ENCODE peak calls at places on chromosomes 6 and 20, in eight cellular contexts. R is cardiac muscle cell; G is CD4-positive, CD25-positive, alpha-beta regulatory T cell; Z is heart left ventricle; T is OCI-LY7; X is suprapubic skin; U is Peyer's patch; D is SK-N-SH. M is an unnamed sample.

GRCh38 chr6:134152767-134153485 is 100.5 kb upstream of the SLC2A12 start:
- DNase-seq in G (no peak), D (no peak), X (no peak), R (peak; percentile 46), U (no peak), Z (no peak), T (no peak), M (no peak)

GRCh38 chr6:69894578-69895347 is 28.4 kb downstream of the COL19A1 start:
- DNase-seq in D (no peak), T (no peak), U (no peak), Z (no peak), X (no peak), R (no peak), G (no peak), M (no peak)

GRCh38 chr6:119308994-119309657 is 40.4 kb downstream of the MAN1A1 start:
- DNase-seq in R (no peak), D (no peak), U (no peak), Z (no peak), T (no peak), G (no peak), X (no peak), M (no peak)

GRCh38 chr20:6663104-6663503 is 104.4 kb upstream of the BMP2 start:
- DNase-seq in Z (no peak), T (no peak), R (no peak), U (no peak), D (no peak), G (no peak), X (no peak), M (no peak)

GRCh38 chr6:156804402-156804801 is 27.2 kb downstream of the ARID1B start:
- DNase-seq in T (no peak), R (no peak), Z (no peak), G (no peak), X (no peak), U (no peak), D (no peak), M (no peak)

GRCh38 chr20:61668771-61669503 is 396.7 kb downstream of the TAF4 start:
- DNase-seq in U (no peak), D (no peak), T (no peak), R (no peak), Z (no peak), X (no peak), G (no peak), M (no peak)

GRCh38 chr6:130367767-130368166 is 1.9 kb downstream of the TMEM200A start:
- DNase-seq in G (no peak), R (no peak), U (no peak), Z (no peak), T (no peak), X (no peak), D (no peak), M (no peak)

GRCh38 chr6:133951881-133952814 is 876 bp upstream of the TBPL1 start:
- DNase-seq in Z (peak; percentile 74), R (peak; percentile 82), D (peak; percentile 78), T (peak; percentile 89), X (peak; percentile 76), U (peak; percentile 78), G (peak; percentile 50), M (peak; percentile 67)

GRCh38 chr6:50211582-50211981 is 161.9 kb upstream of the DEFB112 start:
- DNase-seq in G (no peak), D (no peak), Z (no peak), T (no peak), X (no peak), R (no peak), U (no peak), M (no peak)

GRCh38 chr6:170462366-170463020 is 90.6 kb downstream of the PSMB1 start:
- DNase-seq in G (no peak), X (no peak), D (no peak), U (no peak), Z (peak; percentile 43), T (no peak), R (peak; percentile 92), M (no peak)

GRCh38 chr6:13794184-13794583 is 20.2 kb downstream of the MCUR1 start:
- DNase-seq in D (no peak), R (no peak), Z (no peak), X (no peak), T (no peak), U (no peak), G (no peak), M (no peak)

GRCh38 chr6:22455378-22455777 is 114.0 kb upstream of the HDGFL1 start:
- DNase-seq in Z (no peak), G (no peak), R (no peak), U (no peak), X (no peak), T (no peak), D (no peak), M (no peak)
- H3K27ac ChIP-seq in Z (no peak overlapping the region), G (no peak overlapping the region), R (no peak overlapping the region), U (no peak overlapping the region), X (no peak overlapping the region), T (no peak overlapping the region), D (no peak overlapping the region), M (no peak overlapping the region)

GRCh38 chr20:15862178-15862577 is 711.1 kb downstream of the KIF16B start:
- DNase-seq in R (no peak), U (no peak), D (no peak), G (no peak), X (no peak), T (no peak), Z (no peak), M (no peak)
- H3K9me3 ChIP-seq in R (no peaks in the 10 kb centered on the region), U (no peaks in the 10 kb centered on the region), D (no peaks in the 10 kb centered on the region), G (no peaks in the 10 kb centered on the region), X (no peaks in the 10 kb centered on the region), T (no peaks in the 10 kb centered on the region), Z (no peaks in the 10 kb centered on the region), M (no peaks in the 10 kb centered on the region)

DNA sequence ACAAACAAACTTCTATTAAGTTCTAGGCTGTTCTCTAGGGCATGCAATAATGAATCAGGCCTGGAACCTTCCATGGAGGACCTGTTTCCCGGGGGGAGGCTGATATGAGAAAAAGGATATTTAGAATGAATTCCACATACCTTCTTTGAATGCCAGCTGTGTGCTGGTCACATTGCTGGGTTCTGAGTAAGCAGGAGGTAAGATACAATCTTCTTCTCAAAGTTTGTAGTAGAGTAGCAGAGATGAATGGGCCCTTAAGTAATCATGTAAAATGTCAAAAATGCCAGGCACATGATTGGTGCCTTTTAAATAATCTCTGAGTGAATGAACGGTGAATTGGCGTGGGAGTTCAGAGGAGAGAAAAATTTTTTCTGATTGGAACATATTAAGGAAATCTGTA is 47.4 kb downstream of the TGM2 start:
- DNase-seq in X (no peak), Z (no peak), G (no peak), U (no peak), D (no peak), T (no peak), R (no peak), M (no peak)
- H3K27ac ChIP-seq in X (no peak overlapping the region), Z (no peak overlapping the region), G (no peak overlapping the region), U (no peak overlapping the region), D (peak overlapping the region; percentile 20), T (no peak overlapping the region), R (peak overlapping the region; percentile 55), M (no peak overlapping the region)

GRCh38 chr6:27290850-27291208 is 21.2 kb downstream of the POM121L2 start:
- DNase-seq in X (no peak), D (no peak), Z (no peak), U (no peak), R (no peak), G (no peak), T (no peak), M (no peak)

GRCh38 chr6:27295301-27296079 is 16.6 kb downstream of the POM121L2 start:
- DNase-seq in Z (no peak), D (no peak), T (no peak), G (no peak), X (no peak), R (peak; percentile 30), U (no peak), M (no peak)

GRCh38 chr6:27294409-27294808 is 17.7 kb downstream of the POM121L2 start:
- DNase-seq in U (no peak), X (no peak), R (no peak), T (no peak), G (no peak), Z (no peak), D (no peak), M (no peak)

GRCh38 chr6:27296106-27296783 is 15.8 kb downstream of the POM121L2 start:
- DNase-seq in T (no peak), X (no peak), D (no peak), Z (no peak), U (no peak), G (no peak), R (peak; percentile 73), M (no peak)

GRCh38 chr6:27293436-27294152 is 18.5 kb downstream of the POM121L2 start:
- DNase-seq in T (no peak), Z (no peak), D (no peak), U (no peak), X (no peak), G (no peak), R (peak; percentile 25), M (no peak)
- H3K9me3 ChIP-seq in T (no peaks in the 10 kb centered on the region), Z (no peaks in the 10 kb centered on the region), D (no peaks in the 10 kb centered on the region), U (no peaks in the 10 kb centered on the region), X (no peaks in the 10 kb centered on the region), G (peaks cover 57% of the 10 kb centered on the region), R (no peaks in the 10 kb centered on the region), M (peaks cover 14% of the 10 kb centered on the region)

GRCh38 chr6:2708456-2708855 is 42.3 kb downstream of the MYLK4 start:
- DNase-seq in Z (no peak), X (no peak), T (no peak), R (no peak), G (no peak), U (no peak), D (no peak), M (no peak)
- H3K27ac ChIP-seq in Z (no peak overlapping the region), X (peak overlapping the region; percentile 85), T (no peak overlapping the region), R (no peak overlapping the region), G (no peak overlapping the region), U (no peak overlapping the region), D (no peak overlapping the region), M (no peak overlapping the region)

GRCh38 chr20:49280463-49281058 is 2.7 kb upstream of the ZNFX1 start:
- DNase-seq in X (no peak), G (no peak), R (no peak), D (no peak), Z (no peak), U (no peak), T (peak; percentile 29), M (no peak)
- H3K9me3 ChIP-seq in X (no peaks in the 10 kb centered on the region), G (peaks cover 60% of the 10 kb centered on the region), R (no peaks in the 10 kb centered on the region), D (peaks cover 11% of the 10 kb centered on the region), Z (peaks cover 9% of the 10 kb centered on the region), U (no peaks in the 10 kb centered on the region), T (no peaks in the 10 kb centered on the region), M (peaks cover 43% of the 10 kb centered on the region)

GRCh38 chr6:15551262-15551661 is 111.6 kb downstream of the DTNBP1 start:
- DNase-seq in R (no peak), X (no peak), Z (no peak), T (no peak), U (no peak), D (no peak), G (no peak), M (no peak)
- H3K27ac ChIP-seq in R (no peak overlapping the region), X (no peak overlapping the region), Z (peak overlapping the region; percentile 37), T (peak overlapping the region; percentile 48), U (no peak overlapping the region), D (peak overlapping the region; percentile 12), G (no peak overlapping the region), M (peak overlapping the region; percentile 55)

DNA sequence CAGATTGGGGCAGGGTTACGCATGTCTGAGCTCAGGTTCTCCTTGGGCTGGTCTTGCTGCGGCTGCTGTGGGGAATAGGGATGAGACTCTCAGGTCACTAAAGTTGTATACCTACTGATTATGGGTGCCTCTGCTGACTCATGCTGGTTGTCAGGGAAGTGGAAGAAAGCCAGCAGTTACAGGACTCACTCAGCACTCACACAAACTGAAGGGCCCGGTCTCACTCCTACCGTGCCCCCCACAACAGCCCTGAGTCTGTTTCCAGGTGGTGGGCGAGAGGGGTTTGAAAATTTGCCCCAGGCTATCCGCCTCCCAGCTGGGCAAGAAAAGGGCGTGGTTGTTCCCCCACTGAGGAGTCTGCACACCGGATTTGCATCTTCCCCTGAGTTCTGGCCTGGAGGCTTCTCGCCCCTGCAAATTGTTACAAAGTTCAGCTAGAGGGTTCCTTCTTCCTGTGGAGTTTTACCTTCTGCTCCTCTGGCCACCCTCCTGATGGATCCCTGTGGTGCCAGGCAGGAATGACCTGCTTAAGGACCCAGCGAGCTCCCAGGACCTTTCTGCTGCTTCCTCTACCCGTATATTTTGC is 659.2 kb downstream of the HDGFL1 start:
- DNase-seq in U (no peak), G (no peak), X (no peak), Z (no peak), D (no peak), R (no peak), T (no peak), M (no peak)
- H3K9me3 ChIP-seq in U (no peaks in the 10 kb centered on the region), G (peaks cover 10% of the 10 kb centered on the region), X (no peaks in the 10 kb centered on the region), Z (no peaks in the 10 kb centered on the region), D (no peaks in the 10 kb centered on the region), R (no peaks in the 10 kb centered on the region), T (no peaks in the 10 kb centered on the region), M (peaks cover 11% of the 10 kb centered on the region)

M was measured in left ventricle myocardium inferior.